ENCODE peak calls at places on chromosomes 5 and 9, in seven cellular contexts. S is pancreas; O is thoracic aorta; D is lower leg skin; W is CD4-positive, CD25-positive, alpha-beta regulatory T cell; K is spleen; Q is GM06990. T is an unnamed sample.

GRCh38 chr9:72791436-72791835 is 161.4 kb downstream of the ALDH1A1 start:
- DNase-seq in S (no peak), O (no peak), D (no peak), W (no peak), K (no peak), Q (no peak), T (no peak)

GRCh38 chr9:73026375-73026774 is 73.5 kb upstream of the ALDH1A1 start:
- DNase-seq in S (no peak), O (no peak), D (no peak), W (no peak), K (peak), Q (peak), T (no peak)

GRCh38 chr5:73625905-73626811 is at the start of gene ARHGEF28:
- DNase-seq in S (peak), O (peak), D (no peak), W (no peak), K (peak), Q (peak), T (no peak)

GRCh38 chr9:107282268-107282667 is 811 bp upstream of the RAD23B start:
- DNase-seq in S (no peak), O (no peak), D (no peak), W (no peak), K (no peak), Q (no peak), T (no peak)

GRCh38 chr9:124471761-124472160 is 21.5 kb downstream of the ADGRD2 start:
- DNase-seq in S (no peak), O (no peak), D (no peak), W (no peak), K (no peak), Q (no peak), T (no peak)

GRCh38 chr5:169861934-169862333 is 118.4 kb downstream of the INSYN2B start:
- DNase-seq in S (no peak), O (no peak), D (no peak), W (no peak), K (no peak), Q (no peak), T (no peak)

GRCh38 chr5:117738571-117738970 is 1163.9 kb upstream of the SEMA6A start:
- DNase-seq in S (no peak), O (no peak), D (no peak), W (no peak), K (no peak), Q (no peak), T (no peak)

GRCh38 chr5:72465601-72466563 is 41.3 kb downstream of the ZNF366 start:
- DNase-seq in S (no peak), O (no peak), D (no peak), W (no peak), K (no peak), Q (peak), T (no peak)

GRCh38 chr5:54317511-54318260 is 7.3 kb upstream of the ARL15 start:
- DNase-seq in S (no peak), O (no peak), D (no peak), W (no peak), K (no peak), Q (no peak), T (no peak)

GRCh38 chr9:106956971-106957370 is 94.0 kb downstream of the ZNF462 start:
- DNase-seq in S (no peak), O (no peak), D (no peak), W (no peak), K (no peak), Q (no peak), T (no peak)

GRCh38 chr9:17330097-17330496 is 195.3 kb downstream of the CNTLN start:
- DNase-seq in S (no peak), O (no peak), D (no peak), W (no peak), K (no peak), Q (no peak), T (no peak)

GRCh38 chr9:6910032-6910431 is 152.3 kb downstream of the KDM4C start:
- DNase-seq in S (no peak), O (no peak), D (no peak), W (no peak), K (no peak), Q (no peak), T (no peak)

GRCh38 chr9:114894801-114895433 is 35.5 kb downstream of the TNFSF8 start:
- DNase-seq in S (no peak), O (no peak), D (no peak), W (no peak), K (no peak), Q (peak), T (no peak)

GRCh38 chr9:88953401-88954029 is 37.8 kb upstream of the S1PR3 start:
- DNase-seq in S (no peak), O (no peak), D (no peak), W (no peak), K (no peak), Q (no peak), T (no peak)

GRCh38 chr9:88072831-88073365 is 65.4 kb downstream of the SPATA31C2 start:
- DNase-seq in S (no peak), O (no peak), D (no peak), W (no peak), K (no peak), Q (no peak), T (no peak)

GRCh38 chr9:26551971-26552370 is 340.6 kb downstream of the CAAP1 start:
- DNase-seq in S (no peak), O (no peak), D (no peak), W (no peak), K (no peak), Q (no peak), T (peak)

GRCh38 chr5:137098663-137099062 is 400.5 kb downstream of the SPOCK1 start:
- DNase-seq in S (no peak), O (no peak), D (no peak), W (no peak), K (no peak), Q (no peak), T (no peak)

GRCh38 chr5:102138243-102138653 is 157.8 kb downstream of the SLCO4C1 start:
- DNase-seq in S (no peak), O (no peak), D (no peak), W (no peak), K (no peak), Q (no peak), T (no peak)

GRCh38 chr5:178215263-178216002 is 11.1 kb downstream of the HNRNPAB start:
- DNase-seq in S (no peak), O (no peak), D (no peak), W (no peak), K (no peak), Q (no peak), T (no peak)

GRCh38 chr5:37045703-37046102 is 169.1 kb downstream of the NIPBL start:
- DNase-seq in S (no peak), O (no peak), D (no peak), W (no peak), K (no peak), Q (no peak), T (no peak)
- H3K4me3 ChIP-seq in S (no peak), O (no peak), D (no peak), W (no peak), K (no peak), Q (no peak), T (no peak)

DNA sequence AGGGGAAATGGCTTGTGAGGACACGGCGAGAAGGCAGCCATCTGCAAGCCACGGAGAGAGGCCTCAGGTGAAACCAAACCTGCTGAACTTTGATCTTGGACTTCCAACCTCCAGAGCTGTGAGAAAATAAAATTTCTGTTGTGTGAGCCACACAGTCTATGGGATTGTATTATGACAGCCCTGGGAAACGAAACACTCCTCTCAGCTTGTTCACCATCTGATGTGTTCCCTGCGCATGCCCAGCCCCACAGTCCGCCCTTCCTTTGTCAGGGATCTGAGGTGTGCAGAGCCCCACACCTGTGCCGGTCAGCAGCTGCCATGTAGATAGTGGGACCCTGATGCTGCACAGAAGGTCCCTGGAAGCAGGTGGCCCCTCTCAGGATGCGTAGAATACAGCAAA is 34.1 kb downstream of the PLPP7 start:
- DNase-seq in S (peak), O (no peak), D (no peak), W (no peak), K (peak), Q (no peak), T (no peak)
- H3K4me3 ChIP-seq in S (no peak), O (no peak), D (no peak), W (no peak), K (no peak), Q (no peak), T (no peak)

DNA sequence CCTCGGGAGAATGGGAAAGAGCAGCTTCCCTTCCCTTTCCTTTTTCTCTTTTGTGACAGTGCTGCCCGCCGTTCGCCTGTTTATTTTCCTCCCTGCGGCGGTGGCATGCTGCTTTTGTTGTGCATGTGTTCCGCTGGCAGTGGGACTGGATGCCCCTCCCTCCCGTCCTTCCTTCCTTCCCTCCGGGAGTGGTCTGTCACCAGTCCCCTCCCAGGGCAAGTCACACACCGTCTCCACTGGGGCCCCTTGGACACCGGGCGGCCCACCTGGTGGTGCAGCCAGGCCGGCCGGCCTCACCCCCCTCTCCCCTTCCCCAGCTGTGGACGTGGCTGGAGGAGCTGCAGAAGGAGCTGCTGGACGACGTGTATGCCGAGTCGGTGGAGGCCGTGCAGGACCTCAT is 214.7 kb downstream of the TRIO start:
- DNase-seq in S (no peak), O (no peak), D (no peak), W (no peak), K (no peak), Q (no peak), T (no peak)
- H3K4me3 ChIP-seq in S (no peak), O (no peak), D (no peak), W (no peak), K (no peak), Q (no peak), T (no peak)

GRCh38 chr5:76082790-76083554 is at the start of gene SV2C:
- DNase-seq in S (no peak), O (no peak), D (no peak), W (no peak), K (peak), Q (peak), T (no peak)
- H3K4me3 ChIP-seq in S (no peak), O (peak), D (no peak), W (no peak), K (peak), Q (peak), T (peak)

GRCh38 chr9:136226680-136227410 is 18.8 kb downstream of the QSOX2 start:
- DNase-seq in S (no peak), O (no peak), D (no peak), W (no peak), K (no peak), Q (no peak), T (no peak)

GRCh38 chr9:136228107-136228875 is 17.3 kb downstream of the QSOX2 start:
- DNase-seq in S (no peak), O (no peak), D (no peak), W (no peak), K (no peak), Q (no peak), T (no peak)

GRCh38 chr9:136223871-136224640 is 19.1 kb upstream of the LHX3 start:
- DNase-seq in S (no peak), O (no peak), D (no peak), W (no peak), K (no peak), Q (no peak), T (no peak)

GRCh38 chr9:136225366-136225747 is 20.3 kb downstream of the QSOX2 start:
- DNase-seq in S (no peak), O (no peak), D (no peak), W (no peak), K (peak), Q (peak), T (no peak)

DNA sequence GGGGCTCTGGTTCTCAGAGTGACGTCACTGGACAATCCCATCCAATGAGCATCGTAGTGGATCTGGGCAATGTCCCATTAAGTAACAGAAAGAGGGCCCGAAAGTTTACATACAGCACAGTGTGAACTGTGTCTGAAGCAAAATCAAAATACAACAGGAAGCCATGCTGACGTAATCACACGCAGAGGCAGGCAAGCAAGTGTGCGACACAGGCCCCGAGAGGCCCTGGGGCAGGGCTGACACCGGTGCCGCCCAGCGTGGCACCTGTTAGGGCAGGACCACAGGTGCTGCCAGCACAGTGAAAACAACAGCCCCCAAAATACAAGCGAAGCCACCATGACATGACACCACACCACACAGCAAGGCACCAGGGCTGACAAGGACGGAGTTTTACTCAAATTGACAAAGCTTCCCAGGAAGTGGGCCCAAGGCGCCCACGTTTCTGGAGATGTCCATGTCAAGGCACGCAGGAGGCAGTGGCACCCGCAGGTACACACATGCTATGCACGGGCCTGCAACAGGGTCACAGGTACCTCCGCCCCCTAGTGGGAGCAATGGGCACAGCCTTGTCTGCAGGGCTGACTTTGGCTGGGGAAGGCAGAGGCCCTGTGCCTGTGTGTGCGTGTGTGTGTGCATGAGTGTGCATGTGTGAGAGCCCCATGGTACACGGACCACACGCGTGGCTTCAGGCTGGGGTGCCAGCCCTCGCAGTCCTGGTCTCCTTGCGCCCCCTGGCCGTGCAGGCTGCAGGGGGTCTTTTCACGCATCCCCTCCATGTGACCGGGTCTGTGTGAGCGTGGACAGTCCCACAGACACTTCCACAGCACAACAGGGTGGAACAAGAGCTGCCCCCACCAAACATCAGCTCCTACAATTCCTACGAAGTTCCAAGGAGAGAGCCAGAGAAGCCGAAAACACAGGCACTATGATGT is 19.6 kb downstream of the QSOX2 start:
- DNase-seq in S (peak), O (no peak), D (peak), W (peak), K (peak), Q (peak), T (peak)
- H3K4me3 ChIP-seq in S (no peak), O (no peak), D (no peak), W (no peak), K (no peak), Q (peak), T (no peak)

GRCh38 chr5:81393430-81393782 is 528 bp downstream of the ACOT12 start:
- DNase-seq in S (no peak), O (no peak), D (no peak), W (no peak), K (no peak), Q (no peak), T (no peak)

GRCh38 chr5:81398741-81399140 is 4.8 kb upstream of the ACOT12 start:
- DNase-seq in S (no peak), O (no peak), D (no peak), W (no peak), K (no peak), Q (no peak), T (no peak)

GRCh38 chr5:81395262-81395661 is 1.3 kb upstream of the ACOT12 start:
- DNase-seq in S (no peak), O (no peak), D (no peak), W (no peak), K (no peak), Q (no peak), T (no peak)

GRCh38 chr5:81397169-81397568 is 3.2 kb upstream of the ACOT12 start:
- DNase-seq in S (no peak), O (no peak), D (no peak), W (no peak), K (no peak), Q (no peak), T (no peak)

GRCh38 chr5:81393783-81394718 is at the start of gene ACOT12:
- DNase-seq in S (no peak), O (no peak), D (no peak), W (no peak), K (peak), Q (peak), T (no peak)
- H3K4me3 ChIP-seq in S (peak), O (peak), D (no peak), W (no peak), K (peak), Q (no peak), T (no peak)

DNA sequence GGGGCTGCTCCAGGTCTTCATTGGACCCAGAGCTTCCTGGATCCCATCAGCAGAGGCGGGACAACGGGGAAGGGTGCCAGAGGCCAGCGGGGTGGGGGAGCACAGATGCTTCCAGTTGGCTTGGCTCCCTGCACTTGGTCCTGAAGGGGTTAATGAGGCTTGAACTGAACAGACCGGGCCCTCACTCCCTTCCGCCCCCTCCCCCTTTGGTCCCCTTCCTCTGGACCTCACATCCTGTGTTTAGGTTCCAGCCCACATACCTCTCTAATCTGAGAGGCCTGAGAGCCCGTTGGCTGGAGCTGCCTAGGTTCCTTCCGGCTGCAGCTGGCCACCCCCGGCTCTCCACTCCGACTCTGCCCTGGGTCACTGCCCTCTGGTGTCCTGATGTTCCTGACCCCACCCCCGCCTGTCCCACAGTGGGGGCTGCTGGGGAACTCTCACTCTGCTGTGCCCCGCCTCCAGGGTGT is 32.3 kb downstream of the PTPA start:
- DNase-seq in S (peak), O (no peak), D (no peak), W (no peak), K (peak), Q (no peak), T (no peak)
- H3K4me3 ChIP-seq in S (no peak), O (peak), D (no peak), W (no peak), K (no peak), Q (no peak), T (no peak)

GRCh38 chr9:36963356-36963755 is 70.7 kb downstream of the PAX5 start:
- DNase-seq in S (no peak), O (no peak), D (no peak), W (no peak), K (no peak), Q (no peak), T (no peak)

GRCh38 chr9:36960575-36960955 is 73.5 kb downstream of the PAX5 start:
- DNase-seq in S (no peak), O (no peak), D (no peak), W (no peak), K (no peak), Q (no peak), T (no peak)

GRCh38 chr9:36961051-36961450 is 73.0 kb downstream of the PAX5 start:
- DNase-seq in S (no peak), O (no peak), D (no peak), W (no peak), K (no peak), Q (no peak), T (no peak)

GRCh38 chr9:36962721-36963120 is 71.3 kb downstream of the PAX5 start:
- DNase-seq in S (no peak), O (no peak), D (no peak), W (no peak), K (no peak), Q (no peak), T (no peak)

DNA sequence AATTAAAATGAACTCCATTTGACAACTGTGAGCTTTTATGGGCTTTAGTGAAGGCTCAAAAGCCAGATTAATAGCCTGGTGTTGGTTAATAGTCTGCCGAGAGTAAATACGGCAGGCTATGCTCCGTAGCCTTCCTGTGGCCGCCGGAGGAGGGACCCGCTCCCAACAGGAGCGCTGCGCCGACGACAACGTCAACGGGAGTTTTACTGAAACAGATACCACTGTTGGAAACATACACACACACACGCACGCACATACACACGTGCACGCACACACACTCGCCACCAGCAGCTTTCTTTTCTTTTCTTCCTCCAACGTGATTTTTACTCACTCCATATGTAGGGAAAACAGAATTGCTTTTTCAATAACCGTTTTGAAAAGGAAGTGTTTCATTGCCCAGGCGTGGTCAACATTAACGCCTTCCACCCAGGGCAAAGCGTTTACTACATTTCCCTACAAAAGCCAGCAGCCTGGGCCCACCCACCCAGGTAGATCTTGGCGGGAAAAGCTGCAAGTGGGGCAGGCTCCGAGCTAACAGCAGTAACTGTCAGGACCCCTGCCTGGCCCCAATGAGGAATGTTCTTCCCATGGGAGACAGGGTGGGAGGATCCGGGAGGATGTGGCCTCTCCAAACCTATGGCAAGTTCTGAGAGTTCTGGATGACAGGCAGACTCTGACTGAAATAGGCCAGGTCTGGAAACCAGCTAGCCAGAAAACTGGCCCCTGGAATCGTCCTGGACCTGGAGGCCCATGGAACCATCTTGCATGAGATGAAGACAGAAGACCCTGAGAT is 72.3 kb downstream of the PAX5 start:
- DNase-seq in S (no peak), O (no peak), D (no peak), W (no peak), K (no peak), Q (no peak), T (no peak)
- H3K4me3 ChIP-seq in S (no peak), O (peak), D (no peak), W (no peak), K (no peak), Q (no peak), T (no peak)